ENCODE peak calls at places on chromosome 2, in four cellular contexts. One of them, this sample, is unnamed.

GRCh38 chr2:105798595-105798994 is 53.9 kb downstream of the NCK2 start:
- DNase-seq in neuronal stem cell: no peak
- DNase-seq in hepatocyte: no peak
- DNase-seq in HCT116: no peak
- DNase-seq in this sample: peak; percentile 56

GRCh38 chr2:191846787-191847620 is at the start of gene CAVIN2:
- DNase-seq in neuronal stem cell: no peak
- DNase-seq in hepatocyte: peak; percentile 52
- DNase-seq in HCT116: no peak
- DNase-seq in this sample: no peak

GRCh38 chr2:113240150-113240914 is 38.4 kb downstream of the PAX8 start:
- DNase-seq in neuronal stem cell: no peak
- DNase-seq in hepatocyte: peak; percentile 60
- DNase-seq in HCT116: peak; percentile 55
- DNase-seq in this sample: no peak

GRCh38 chr2:74530239-74531161 is 767 bp downstream of the HTRA2 start:
- DNase-seq in neuronal stem cell: no peak
- DNase-seq in hepatocyte: peak; percentile 48
- DNase-seq in HCT116: no peak
- DNase-seq in this sample: peak; percentile 58

GRCh38 chr2:224650815-224651439 is 65.2 kb downstream of the CCDC195 start:
- DNase-seq in neuronal stem cell: peak; percentile 50
- DNase-seq in hepatocyte: peak; percentile 72
- DNase-seq in HCT116: peak; percentile 53
- DNase-seq in this sample: peak; percentile 5

GRCh38 chr2:85538507-85539360 is at the start of gene MAT2A:
- DNase-seq in neuronal stem cell: peak; percentile 94
- DNase-seq in hepatocyte: peak; percentile 95
- DNase-seq in HCT116: peak; percentile 89
- DNase-seq in this sample: peak; percentile 95

GRCh38 chr2:224220581-224221255 is 181.2 kb downstream of the FAM124B start:
- DNase-seq in neuronal stem cell: no peak
- DNase-seq in hepatocyte: no peak
- DNase-seq in HCT116: no peak
- DNase-seq in this sample: no peak

GRCh38 chr2:189783927-189784867 is at the start of the genes ORMDL1 and PMS1:
- DNase-seq in neuronal stem cell: peak; percentile 95
- DNase-seq in hepatocyte: peak; percentile 97
- DNase-seq in HCT116: peak; percentile 91
- DNase-seq in this sample: peak; percentile 94

GRCh38 chr2:38771632-38772031 is 6.4 kb upstream of the GEMIN6 start:
- DNase-seq in neuronal stem cell: no peak
- DNase-seq in hepatocyte: no peak
- DNase-seq in HCT116: no peak
- DNase-seq in this sample: no peak

GRCh38 chr2:106107509-106108131 is 86.5 kb downstream of the UXS1 start:
- DNase-seq in neuronal stem cell: no peak
- DNase-seq in hepatocyte: no peak
- DNase-seq in HCT116: no peak
- DNase-seq in this sample: no peak

GRCh38 chr2:38462121-38462634 is 85.1 kb upstream of the ATL2 start:
- DNase-seq in neuronal stem cell: no peak
- DNase-seq in hepatocyte: peak; percentile 73
- DNase-seq in HCT116: peak; percentile 94
- DNase-seq in this sample: peak; percentile 59

GRCh38 chr2:72883356-72883962 is 3.7 kb upstream of the SPR start:
- DNase-seq in neuronal stem cell: peak; percentile 61
- DNase-seq in hepatocyte: peak; percentile 82
- DNase-seq in HCT116: no peak
- DNase-seq in this sample: peak; percentile 63

GRCh38 chr2:19979932-19980331 is 10.0 kb downstream of the WDR35 start:
- DNase-seq in neuronal stem cell: no peak
- DNase-seq in hepatocyte: no peak
- DNase-seq in HCT116: no peak
- DNase-seq in this sample: no peak

GRCh38 chr2:17869128-17869527 is 9.3 kb upstream of the KCNS3 start:
- DNase-seq in neuronal stem cell: no peak
- DNase-seq in hepatocyte: no peak
- DNase-seq in HCT116: peak; percentile 19
- DNase-seq in this sample: no peak

GRCh38 chr2:67394734-67395133 is 2.4 kb upstream of the ETAA1 start:
- DNase-seq in neuronal stem cell: no peak
- DNase-seq in hepatocyte: no peak
- DNase-seq in HCT116: no peak
- DNase-seq in this sample: no peak

GRCh38 chr2:43634604-43635306 is 2.3 kb upstream of the PLEKHH2 start:
- DNase-seq in neuronal stem cell: no peak
- DNase-seq in hepatocyte: peak; percentile 44
- DNase-seq in HCT116: no peak
- DNase-seq in this sample: no peak

GRCh38 chr2:230864122-230864604 is 579 bp upstream of the ITM2C start:
- DNase-seq in neuronal stem cell: no peak
- DNase-seq in hepatocyte: no peak
- DNase-seq in HCT116: no peak
- DNase-seq in this sample: no peak
- H2AFZ ChIP-seq in neuronal stem cell: peak overlapping the region; percentile 75
- H2AFZ ChIP-seq in hepatocyte: peak overlapping the region; percentile 61
- H2AFZ ChIP-seq in HCT116: peak overlapping the region; percentile 88
- H2AFZ ChIP-seq in this sample: peak overlapping the region; percentile 95

GRCh38 chr2:37443082-37443481 is 98.7 kb downstream of the QPCT start:
- DNase-seq in neuronal stem cell: no peak
- DNase-seq in hepatocyte: no peak
- DNase-seq in HCT116: no peak
- DNase-seq in this sample: no peak

GRCh38 chr2:37439131-37439642 is 94.8 kb downstream of the QPCT start:
- DNase-seq in neuronal stem cell: no peak
- DNase-seq in hepatocyte: no peak
- DNase-seq in HCT116: no peak
- DNase-seq in this sample: no peak

GRCh38 chr2:37436324-37436723 is 91.9 kb downstream of the QPCT start:
- DNase-seq in neuronal stem cell: no peak
- DNase-seq in hepatocyte: no peak
- DNase-seq in HCT116: no peak
- DNase-seq in this sample: no peak

DNA sequence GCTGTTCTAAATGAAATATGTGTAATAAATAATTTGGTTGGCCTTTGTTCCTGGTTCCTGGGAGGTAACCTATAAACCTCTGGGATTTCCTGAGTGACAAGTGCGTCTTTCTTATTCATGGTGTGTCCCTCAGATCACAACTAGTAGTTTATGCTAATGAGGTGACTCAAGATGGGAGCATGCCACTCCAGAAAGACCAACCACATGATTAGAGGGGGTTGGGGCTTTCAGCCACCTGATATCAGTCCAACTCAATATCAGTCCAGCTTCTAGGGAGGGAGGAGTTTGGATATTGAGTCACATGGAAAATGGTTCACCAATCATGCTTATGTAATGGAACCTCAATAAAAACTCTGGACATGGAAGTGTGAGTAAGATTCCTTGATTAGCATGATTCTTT is 96.6 kb downstream of the QPCT start:
- DNase-seq in neuronal stem cell: no peak
- DNase-seq in hepatocyte: no peak
- DNase-seq in HCT116: no peak
- DNase-seq in this sample: no peak
- H3K9me3 ChIP-seq in neuronal stem cell: peaks cover 3% of the 10 kb centered on the region
- H3K9me3 ChIP-seq in hepatocyte: no peaks in the 10 kb centered on the region
- H3K9me3 ChIP-seq in HCT116: no peaks in the 10 kb centered on the region
- H3K9me3 ChIP-seq in this sample: no peaks in the 10 kb centered on the region

GRCh38 chr2:49973917-49974368 is 819.6 kb upstream of the FSHR start:
- DNase-seq in neuronal stem cell: peak; percentile 57
- DNase-seq in hepatocyte: peak; percentile 74
- DNase-seq in HCT116: no peak
- DNase-seq in this sample: no peak
- H2AFZ ChIP-seq in neuronal stem cell: peak overlapping the region; percentile 68
- H2AFZ ChIP-seq in hepatocyte: peak overlapping the region; percentile 33
- H2AFZ ChIP-seq in HCT116: no peak overlapping the region
- H2AFZ ChIP-seq in this sample: no peak overlapping the region

GRCh38 chr2:6846540-6846939 is 19.2 kb downstream of the CMPK2 start:
- DNase-seq in neuronal stem cell: no peak
- DNase-seq in hepatocyte: no peak
- DNase-seq in HCT116: no peak
- DNase-seq in this sample: no peak
- H3K9me3 ChIP-seq in neuronal stem cell: peaks cover 23% of the 10 kb centered on the region
- H3K9me3 ChIP-seq in hepatocyte: peaks cover 25% of the 10 kb centered on the region
- H3K9me3 ChIP-seq in HCT116: peaks cover 21% of the 10 kb centered on the region
- H3K9me3 ChIP-seq in this sample: peaks cover 68% of the 10 kb centered on the region

GRCh38 chr2:108240966-108241365 is 1.2 kb downstream of the SULT1C3 start:
- DNase-seq in neuronal stem cell: no peak
- DNase-seq in hepatocyte: no peak
- DNase-seq in HCT116: no peak
- DNase-seq in this sample: no peak

GRCh38 chr2:108244667-108245414 is 5.1 kb downstream of the SULT1C3 start:
- DNase-seq in neuronal stem cell: no peak
- DNase-seq in hepatocyte: no peak
- DNase-seq in HCT116: no peak
- DNase-seq in this sample: no peak

GRCh38 chr2:108239786-108240185 is at the start of gene SULT1C3:
- DNase-seq in neuronal stem cell: no peak
- DNase-seq in hepatocyte: peak; percentile 11
- DNase-seq in HCT116: no peak
- DNase-seq in this sample: no peak

DNA sequence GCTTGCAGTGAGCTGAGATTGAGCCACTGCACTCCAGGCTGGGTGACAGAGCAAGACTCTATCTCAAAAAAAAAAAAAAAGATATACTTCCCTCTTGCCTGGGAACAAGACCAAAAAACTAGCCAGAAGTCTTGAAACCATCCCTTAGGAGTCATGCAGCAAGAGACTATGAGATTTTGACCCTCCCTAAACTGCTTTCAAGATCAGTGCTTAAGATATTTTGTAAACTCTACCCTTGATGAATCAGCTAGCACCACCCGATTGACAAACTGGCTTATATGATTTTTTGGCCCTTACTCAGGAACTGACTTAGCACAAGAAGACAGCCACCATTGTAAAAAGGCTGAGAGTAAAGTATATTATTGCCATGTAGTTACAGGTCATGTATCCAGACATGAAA is 3.8 kb downstream of the SULT1C3 start:
- DNase-seq in neuronal stem cell: no peak
- DNase-seq in hepatocyte: no peak
- DNase-seq in HCT116: no peak
- DNase-seq in this sample: no peak
- H2AFZ ChIP-seq in neuronal stem cell: no peak overlapping the region
- H2AFZ ChIP-seq in hepatocyte: no peak overlapping the region
- H2AFZ ChIP-seq in HCT116: no peak overlapping the region
- H2AFZ ChIP-seq in this sample: no peak overlapping the region

GRCh38 chr2:129459881-129460280 is 519.6 kb upstream of the RAB6C start:
- DNase-seq in neuronal stem cell: no peak
- DNase-seq in hepatocyte: no peak
- DNase-seq in HCT116: no peak
- DNase-seq in this sample: no peak

GRCh38 chr2:129458006-129458405 is 521.5 kb upstream of the RAB6C start:
- DNase-seq in neuronal stem cell: no peak
- DNase-seq in hepatocyte: no peak
- DNase-seq in HCT116: no peak
- DNase-seq in this sample: no peak

GRCh38 chr2:129458451-129458850 is 521.0 kb upstream of the RAB6C start:
- DNase-seq in neuronal stem cell: no peak
- DNase-seq in hepatocyte: no peak
- DNase-seq in HCT116: no peak
- DNase-seq in this sample: no peak

GRCh38 chr2:129460643-129461198 is 518.7 kb upstream of the RAB6C start:
- DNase-seq in neuronal stem cell: no peak
- DNase-seq in hepatocyte: no peak
- DNase-seq in HCT116: no peak
- DNase-seq in this sample: no peak

DNA sequence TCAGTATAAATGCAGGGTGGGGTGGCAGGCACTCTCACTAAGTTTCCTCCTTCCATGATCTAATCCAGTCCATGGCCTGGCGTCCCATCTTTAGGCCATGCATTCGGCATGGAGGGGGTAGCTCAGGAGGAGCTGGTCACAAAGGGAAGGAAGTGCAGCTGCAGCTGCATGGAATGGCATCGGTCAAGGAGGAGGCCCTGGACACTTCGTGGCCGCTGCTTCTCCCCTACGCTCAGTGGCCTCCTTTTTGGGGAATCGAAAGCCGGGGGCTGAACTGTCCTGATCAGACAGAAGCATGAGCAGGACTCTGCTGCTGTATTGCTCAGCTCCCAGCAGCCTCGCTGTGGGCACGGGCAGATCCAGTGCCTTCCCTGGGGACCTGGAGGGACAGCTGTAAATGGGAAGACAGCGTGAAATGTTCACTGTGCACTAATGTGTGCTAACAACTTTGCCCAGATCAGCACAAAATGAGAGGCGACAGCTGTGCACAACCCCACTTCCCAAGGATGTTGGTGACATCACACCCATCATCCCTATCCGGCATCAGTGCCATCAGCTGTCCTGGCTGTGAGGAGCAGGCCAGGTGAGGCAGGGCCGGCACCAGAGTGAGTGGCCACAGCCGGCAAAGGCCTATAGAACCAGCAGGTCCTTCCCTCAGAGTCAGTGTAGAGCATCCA is 520.1 kb upstream of the RAB6C start:
- DNase-seq in neuronal stem cell: no peak
- DNase-seq in hepatocyte: no peak
- DNase-seq in HCT116: no peak
- DNase-seq in this sample: no peak
- H3K9me3 ChIP-seq in neuronal stem cell: peaks cover 3% of the 10 kb centered on the region
- H3K9me3 ChIP-seq in hepatocyte: no peaks in the 10 kb centered on the region
- H3K9me3 ChIP-seq in HCT116: no peaks in the 10 kb centered on the region
- H3K9me3 ChIP-seq in this sample: no peaks in the 10 kb centered on the region

DNA sequence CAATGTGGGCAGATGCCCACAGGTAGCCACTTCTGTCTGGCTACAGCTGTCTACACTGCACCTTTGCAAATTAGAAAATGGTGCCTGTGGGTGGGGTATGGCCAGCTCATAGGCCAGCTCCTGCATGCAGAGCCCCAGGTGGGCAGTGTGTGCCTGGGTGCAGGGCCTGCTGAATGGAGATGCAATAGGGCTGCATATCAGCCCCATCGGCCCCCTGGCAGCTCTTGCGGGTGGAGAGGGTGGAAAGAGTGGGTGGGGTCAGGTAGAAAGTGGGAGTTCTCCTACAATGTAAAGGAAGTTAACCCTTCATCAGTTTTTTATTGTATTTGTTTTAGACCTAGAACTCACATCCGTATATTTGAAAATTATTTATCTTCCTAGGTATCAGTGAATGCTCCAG is 37.1 kb downstream of the FBLN7 start:
- DNase-seq in neuronal stem cell: no peak
- DNase-seq in hepatocyte: no peak
- DNase-seq in HCT116: no peak
- DNase-seq in this sample: no peak
- H2AFZ ChIP-seq in neuronal stem cell: no peak overlapping the region
- H2AFZ ChIP-seq in hepatocyte: no peak overlapping the region
- H2AFZ ChIP-seq in HCT116: no peak overlapping the region
- H2AFZ ChIP-seq in this sample: no peak overlapping the region

GRCh38 chr2:102141011-102141914 is 1.3 kb upstream of the IL1R1 start:
- DNase-seq in neuronal stem cell: no peak
- DNase-seq in hepatocyte: peak; percentile 75
- DNase-seq in HCT116: no peak
- DNase-seq in this sample: no peak

GRCh38 chr2:102142829-102143449 is 393 bp downstream of the IL1R1 start:
- DNase-seq in neuronal stem cell: peak; percentile 11
- DNase-seq in hepatocyte: no peak
- DNase-seq in HCT116: no peak
- DNase-seq in this sample: no peak

GRCh38 chr2:102143450-102143985 is 972 bp downstream of the IL1R1 start:
- DNase-seq in neuronal stem cell: no peak
- DNase-seq in hepatocyte: peak; percentile 54
- DNase-seq in HCT116: no peak
- DNase-seq in this sample: no peak

GRCh38 chr2:102140367-102140766 is 2.2 kb upstream of the IL1R1 start:
- DNase-seq in neuronal stem cell: no peak
- DNase-seq in hepatocyte: no peak
- DNase-seq in HCT116: no peak
- DNase-seq in this sample: no peak

GRCh38 chr2:102141915-102142828 is at the start of gene IL1R1:
- DNase-seq in neuronal stem cell: peak; percentile 56
- DNase-seq in hepatocyte: peak; percentile 94
- DNase-seq in HCT116: no peak
- DNase-seq in this sample: no peak
- H3K9me3 ChIP-seq in neuronal stem cell: peaks cover 10% of the 10 kb centered on the region
- H3K9me3 ChIP-seq in hepatocyte: peaks cover 4% of the 10 kb centered on the region
- H3K9me3 ChIP-seq in HCT116: no peaks in the 10 kb centered on the region
- H3K9me3 ChIP-seq in this sample: peaks cover 2% of the 10 kb centered on the region